ENCODE peak calls at places on chromosomes 7 and 10, in six cellular contexts. One of them, this sample, is unnamed. For H3K4me1, the result is how much of the 10 kb centered on the place peaks cover.

GRCh38 chr7:54542920-54543539 is 855 bp downstream of the VSTM2A start:
- DNase-seq in HCT116: no peak
- DNase-seq in stomach: no peak
- DNase-seq in sigmoid colon: no peak
- DNase-seq in heart left ventricle: no peak
- DNase-seq in prostate gland: no peak
- DNase-seq in this sample: no peak

GRCh38 chr10:128922172-128922571 is 544.9 kb upstream of the MGMT start:
- DNase-seq in HCT116: no peak
- DNase-seq in prostate gland: no peak
- DNase-seq in sigmoid colon: peak
- DNase-seq in stomach: no peak
- DNase-seq in heart left ventricle: no peak
- DNase-seq in this sample: no peak

GRCh38 chr7:100053201-100053600 is 3.6 kb downstream of the ZSCAN21 start:
- DNase-seq in heart left ventricle: no peak
- DNase-seq in sigmoid colon: peak
- DNase-seq in stomach: peak
- DNase-seq in HCT116: peak
- DNase-seq in prostate gland: peak
- DNase-seq in this sample: no peak

GRCh38 chr7:105278973-105279687 is 109.6 kb downstream of the SRPK2 start:
- DNase-seq in HCT116: no peak
- DNase-seq in sigmoid colon: no peak
- DNase-seq in prostate gland: no peak
- DNase-seq in stomach: no peak
- DNase-seq in heart left ventricle: no peak
- DNase-seq in this sample: no peak

GRCh38 chr7:106062006-106062405 is 50.1 kb downstream of the SYPL1 start:
- DNase-seq in heart left ventricle: no peak
- DNase-seq in prostate gland: no peak
- DNase-seq in stomach: no peak
- DNase-seq in HCT116: no peak
- DNase-seq in sigmoid colon: no peak
- DNase-seq in this sample: no peak

GRCh38 chr7:107029061-107029763 is 15.3 kb upstream of the PRKAR2B start:
- DNase-seq in HCT116: no peak
- DNase-seq in stomach: no peak
- DNase-seq in heart left ventricle: no peak
- DNase-seq in prostate gland: no peak
- DNase-seq in sigmoid colon: no peak
- DNase-seq in this sample: no peak

GRCh38 chr7:74612015-74612829 is 45.3 kb upstream of the GTF2I start:
- DNase-seq in prostate gland: peak
- DNase-seq in stomach: no peak
- DNase-seq in heart left ventricle: peak
- DNase-seq in HCT116: no peak
- DNase-seq in sigmoid colon: peak
- DNase-seq in this sample: peak

GRCh38 chr7:5694221-5694754 is 87.2 kb downstream of the RNF216 start:
- DNase-seq in stomach: no peak
- DNase-seq in HCT116: no peak
- DNase-seq in prostate gland: no peak
- DNase-seq in heart left ventricle: no peak
- DNase-seq in sigmoid colon: peak
- DNase-seq in this sample: no peak

GRCh38 chr7:7051221-7051877 is 131.0 kb upstream of the C1GALT1 start:
- DNase-seq in prostate gland: no peak
- DNase-seq in stomach: no peak
- DNase-seq in HCT116: no peak
- DNase-seq in sigmoid colon: no peak
- DNase-seq in heart left ventricle: no peak
- DNase-seq in this sample: no peak

GRCh38 chr10:79995979-79996629 is 47.2 kb upstream of the SFTPD start:
- DNase-seq in sigmoid colon: no peak
- DNase-seq in prostate gland: no peak
- DNase-seq in stomach: no peak
- DNase-seq in heart left ventricle: no peak
- DNase-seq in HCT116: no peak
- DNase-seq in this sample: no peak

GRCh38 chr7:131164025-131164899 is 163.4 kb upstream of the MKLN1 start:
- DNase-seq in stomach: no peak
- DNase-seq in prostate gland: no peak
- DNase-seq in sigmoid colon: no peak
- DNase-seq in heart left ventricle: no peak
- DNase-seq in HCT116: peak
- DNase-seq in this sample: no peak

GRCh38 chr7:98399903-98400537 is 870 bp downstream of the BAIAP2L1 start:
- DNase-seq in HCT116: peak
- DNase-seq in heart left ventricle: no peak
- DNase-seq in stomach: no peak
- DNase-seq in sigmoid colon: no peak
- DNase-seq in prostate gland: no peak
- DNase-seq in this sample: peak

GRCh38 chr7:30148951-30149459 is 14.2 kb downstream of the MTURN start:
- DNase-seq in prostate gland: peak
- DNase-seq in stomach: peak
- DNase-seq in heart left ventricle: no peak
- DNase-seq in sigmoid colon: no peak
- DNase-seq in HCT116: no peak
- DNase-seq in this sample: no peak

GRCh38 chr7:21850531-21851285 is 95.0 kb downstream of the CDCA7L start:
- DNase-seq in stomach: no peak
- DNase-seq in heart left ventricle: no peak
- DNase-seq in prostate gland: no peak
- DNase-seq in HCT116: no peak
- DNase-seq in sigmoid colon: no peak
- DNase-seq in this sample: no peak

GRCh38 chr10:112525215-112525614 is 78.2 kb downstream of the VTI1A start:
- DNase-seq in HCT116: peak
- DNase-seq in sigmoid colon: no peak
- DNase-seq in prostate gland: no peak
- DNase-seq in stomach: no peak
- DNase-seq in heart left ventricle: no peak
- DNase-seq in this sample: no peak

GRCh38 chr7:44634839-44635591 is 28.6 kb downstream of the OGDH start:
- DNase-seq in sigmoid colon: no peak
- DNase-seq in HCT116: no peak
- DNase-seq in prostate gland: no peak
- DNase-seq in stomach: peak
- DNase-seq in heart left ventricle: peak
- DNase-seq in this sample: no peak

GRCh38 chr10:119897366-119897765 is 4.8 kb downstream of the SEC23IP start:
- DNase-seq in prostate gland: no peak
- DNase-seq in HCT116: no peak
- DNase-seq in stomach: no peak
- DNase-seq in heart left ventricle: no peak
- DNase-seq in sigmoid colon: no peak
- DNase-seq in this sample: no peak

GRCh38 chr10:119896061-119896655 is 3.6 kb downstream of the SEC23IP start:
- DNase-seq in prostate gland: peak
- DNase-seq in HCT116: no peak
- DNase-seq in heart left ventricle: no peak
- DNase-seq in stomach: peak
- DNase-seq in sigmoid colon: no peak
- DNase-seq in this sample: no peak

GRCh38 chr10:119896937-119897336 is 4.4 kb downstream of the SEC23IP start:
- DNase-seq in sigmoid colon: peak
- DNase-seq in heart left ventricle: peak
- DNase-seq in HCT116: no peak
- DNase-seq in stomach: peak
- DNase-seq in prostate gland: peak
- DNase-seq in this sample: peak

GRCh38 chr10:119893845-119894427 is 1.4 kb downstream of the SEC23IP start:
- DNase-seq in HCT116: no peak
- DNase-seq in heart left ventricle: no peak
- DNase-seq in prostate gland: no peak
- DNase-seq in stomach: no peak
- DNase-seq in sigmoid colon: no peak
- DNase-seq in this sample: no peak

DNA sequence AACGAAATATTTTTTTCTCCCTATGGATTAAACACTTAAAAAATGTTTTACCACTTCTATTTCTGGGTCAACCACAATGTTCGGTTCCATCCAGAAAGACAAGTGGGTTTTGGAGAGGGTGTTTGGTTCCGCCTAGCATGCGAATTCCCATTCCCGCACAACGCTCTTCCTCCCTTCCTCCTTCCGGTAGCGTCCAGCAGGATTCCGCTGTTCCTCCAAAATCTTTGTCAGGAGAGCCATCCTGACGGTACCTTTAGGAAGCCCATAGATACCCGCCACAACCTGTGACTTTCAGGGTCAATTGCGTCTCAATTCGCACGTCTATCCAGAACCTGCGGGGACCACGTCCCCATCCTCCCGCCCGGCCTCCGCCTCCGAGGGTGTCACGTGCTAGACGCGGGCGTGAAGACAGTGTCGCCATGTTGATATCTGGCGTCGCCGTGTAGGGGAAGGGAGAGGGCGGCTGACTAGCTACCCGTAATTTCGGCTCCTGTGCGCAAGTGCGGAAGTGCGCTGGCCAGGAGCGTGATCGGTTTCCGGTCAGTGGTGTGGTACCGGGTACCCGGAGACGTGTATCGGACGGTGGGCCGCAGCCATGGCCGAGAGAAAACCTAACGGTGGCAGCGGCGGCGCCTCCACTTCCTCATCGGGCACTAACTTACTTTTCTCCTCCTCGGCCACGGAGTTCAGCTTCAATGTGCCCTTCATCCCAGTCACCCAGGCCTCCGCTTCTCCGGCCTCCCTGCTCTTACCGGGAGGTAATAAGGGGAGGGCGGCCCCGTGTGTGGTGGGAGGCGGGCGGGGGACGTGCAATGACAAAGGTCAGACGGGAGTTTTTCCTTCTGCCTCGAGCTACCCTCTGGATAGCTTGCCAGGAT is at the start of gene SEC23IP:
- DNase-seq in sigmoid colon: peak
- DNase-seq in stomach: peak
- DNase-seq in HCT116: peak
- DNase-seq in prostate gland: peak
- DNase-seq in heart left ventricle: peak
- DNase-seq in this sample: peak
- TF ChIP-seq POLR2A in sigmoid colon: peak
- TF ChIP-seq POLR2A in stomach: no peak
- TF ChIP-seq POLR2A in HCT116: peak
- TF ChIP-seq POLR2A in prostate gland: peak
- TF ChIP-seq POLR2A in heart left ventricle: peak
- TF ChIP-seq POLR2A in this sample: no peak

GRCh38 chr10:124416733-124417132 is 2.0 kb downstream of the OAT start:
- DNase-seq in prostate gland: peak
- DNase-seq in sigmoid colon: no peak
- DNase-seq in heart left ventricle: no peak
- DNase-seq in HCT116: no peak
- DNase-seq in stomach: no peak
- DNase-seq in this sample: no peak

GRCh38 chr10:124420254-124420653 is 1.5 kb upstream of the OAT start:
- DNase-seq in stomach: peak
- DNase-seq in sigmoid colon: no peak
- DNase-seq in prostate gland: no peak
- DNase-seq in heart left ventricle: no peak
- DNase-seq in HCT116: no peak
- DNase-seq in this sample: no peak

GRCh38 chr10:124418726-124419501 is at the start of gene OAT:
- DNase-seq in sigmoid colon: peak
- DNase-seq in heart left ventricle: peak
- DNase-seq in prostate gland: peak
- DNase-seq in stomach: peak
- DNase-seq in HCT116: peak
- DNase-seq in this sample: peak

GRCh38 chr10:124419635-124420034 is 912 bp upstream of the OAT start:
- DNase-seq in stomach: peak
- DNase-seq in prostate gland: no peak
- DNase-seq in sigmoid colon: no peak
- DNase-seq in heart left ventricle: no peak
- DNase-seq in HCT116: no peak
- DNase-seq in this sample: no peak

DNA sequence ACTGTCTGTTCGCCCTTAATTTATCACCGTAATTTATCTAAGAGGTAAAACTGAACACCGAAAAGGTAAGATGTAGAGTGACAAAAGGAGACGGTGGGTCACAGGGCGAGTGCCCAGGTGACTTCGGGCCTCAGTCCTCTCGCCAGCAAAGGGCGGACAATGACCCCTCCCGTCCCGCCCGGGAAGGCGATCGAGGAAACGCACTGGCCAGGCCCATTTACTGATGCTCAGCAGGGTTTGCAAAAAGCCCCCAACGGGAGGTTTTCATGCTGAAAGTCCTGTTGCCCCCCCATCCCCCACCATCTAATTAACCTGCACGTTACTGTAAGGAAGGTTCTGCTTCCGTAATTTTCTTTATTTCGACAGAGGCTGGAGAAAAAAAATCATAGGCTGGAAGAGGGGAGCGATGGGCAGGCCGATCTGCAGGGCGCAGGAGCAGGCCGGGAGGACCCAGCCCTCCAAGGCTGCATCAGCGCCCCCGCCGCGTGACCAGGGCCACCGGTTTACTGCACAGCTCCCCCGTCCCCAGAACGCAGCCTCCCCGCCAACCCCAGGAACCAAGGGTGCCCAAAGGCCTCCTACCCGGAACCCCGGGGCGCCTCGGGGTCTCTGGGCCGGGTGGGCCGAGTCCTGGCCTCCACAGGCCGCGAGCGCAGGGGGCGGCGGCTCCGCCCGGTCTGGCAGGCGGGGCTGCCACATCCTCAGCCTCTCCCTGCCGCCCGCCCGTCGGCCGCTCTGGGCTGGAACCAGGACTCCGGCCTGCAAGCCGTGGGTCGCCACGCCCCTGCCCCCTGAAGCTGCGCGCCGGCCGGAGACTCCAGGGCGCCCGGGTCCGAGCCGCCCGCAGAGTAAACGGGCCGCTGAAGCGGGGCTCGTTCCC is 637 bp downstream of the OAT start:
- DNase-seq in prostate gland: peak
- DNase-seq in sigmoid colon: peak
- DNase-seq in HCT116: no peak
- DNase-seq in heart left ventricle: peak
- DNase-seq in stomach: peak
- DNase-seq in this sample: peak
- TF ChIP-seq CTCF in prostate gland: no peak
- TF ChIP-seq CTCF in sigmoid colon: peak
- TF ChIP-seq CTCF in HCT116: no peak
- TF ChIP-seq CTCF in heart left ventricle: no peak
- TF ChIP-seq CTCF in stomach: no peak
- TF ChIP-seq CTCF in this sample: no peak

GRCh38 chr10:44386546-44387052 is 1.7 kb upstream of the CXCL12 start:
- DNase-seq in sigmoid colon: peak
- DNase-seq in HCT116: no peak
- DNase-seq in stomach: peak
- DNase-seq in prostate gland: no peak
- DNase-seq in heart left ventricle: peak
- DNase-seq in this sample: peak
- H3K4me1 ChIP-seq in sigmoid colon: under half
- H3K4me1 ChIP-seq in HCT116: under half
- H3K4me1 ChIP-seq in stomach: half or more
- H3K4me1 ChIP-seq in prostate gland: under half
- H3K4me1 ChIP-seq in heart left ventricle: under half
- H3K4me1 ChIP-seq in this sample: under half

DNA sequence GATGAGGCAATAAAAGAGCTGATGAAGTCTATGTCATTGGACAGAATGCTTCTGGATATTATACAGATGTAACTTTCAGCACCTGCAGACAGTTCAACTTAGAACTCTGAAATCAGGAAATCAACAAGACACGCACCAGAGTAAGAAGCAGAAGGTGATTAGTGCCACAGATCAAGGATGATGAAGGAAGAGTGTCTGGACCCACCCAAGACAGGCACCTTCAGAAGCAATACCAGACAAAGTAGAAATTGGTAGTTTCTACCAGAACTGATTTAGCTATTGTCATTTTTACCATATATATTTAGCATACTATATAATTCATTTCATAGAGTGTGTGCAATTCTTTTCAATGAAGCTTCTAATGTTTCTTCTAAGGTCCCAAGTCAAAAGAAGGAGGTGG is 104.3 kb upstream of the LYZL1 start:
- DNase-seq in HCT116: no peak
- DNase-seq in prostate gland: no peak
- DNase-seq in stomach: no peak
- DNase-seq in heart left ventricle: no peak
- DNase-seq in sigmoid colon: no peak
- DNase-seq in this sample: no peak
- TF ChIP-seq POLR2A in HCT116: no peak
- TF ChIP-seq POLR2A in prostate gland: no peak
- TF ChIP-seq POLR2A in stomach: no peak
- TF ChIP-seq POLR2A in heart left ventricle: no peak
- TF ChIP-seq POLR2A in sigmoid colon: no peak
- TF ChIP-seq POLR2A in this sample: no peak

This sample was measured in thyroid gland.